ENCODE peak calls at places on chromosomes 3 and 15, in six cellular contexts. J is suprapubic skin, B is IMR-90, W is K562, P is fibroblast of pulmonary artery, L is mucosa of descending colon. X is an unnamed sample.

GRCh38 chr3:49158108-49158709 is 7.9 kb downstream of the CCDC71 start:
- DNase-seq in J (no peak), B (no peak), W (no peak), P (no peak), L (peak), X (peak)

GRCh38 chr15:52503788-52504496 is 24.7 kb downstream of the MYO5A start:
- DNase-seq in J (no peak), B (peak), W (no peak), P (peak), L (no peak), X (no peak)

GRCh38 chr3:134693804-134694203 is 43.0 kb upstream of the KY start:
- DNase-seq in J (no peak), B (no peak), W (no peak), P (no peak), L (no peak), X (no peak)

GRCh38 chr3:39267631-39268553 is 11.9 kb downstream of the CX3CR1 start:
- DNase-seq in J (no peak), B (no peak), W (no peak), P (no peak), L (no peak), X (no peak)

GRCh38 chr3:17039579-17039978 is 154.8 kb downstream of the PLCL2 start:
- DNase-seq in J (no peak), B (peak), W (no peak), P (peak), L (no peak), X (peak)

GRCh38 chr15:29031502-29032228 is 145.9 kb downstream of the APBA2 start:
- DNase-seq in J (no peak), B (no peak), W (no peak), P (no peak), L (no peak), X (no peak)

GRCh38 chr3:64223809-64224570 is 1.3 kb downstream of the PRICKLE2 start:
- DNase-seq in J (no peak), B (peak), W (no peak), P (peak), L (peak), X (peak)

GRCh38 chr15:95988574-95988887 is 342.0 kb upstream of the NR2F2 start:
- DNase-seq in J (no peak), B (peak), W (no peak), P (peak), L (no peak), X (peak)

GRCh38 chr3:10601131-10601856 is 95.9 kb upstream of the ATP2B2 start:
- DNase-seq in J (no peak), B (no peak), W (no peak), P (no peak), L (no peak), X (no peak)

GRCh38 chr3:148379763-148380162 is 317.9 kb upstream of the AGTR1 start:
- DNase-seq in J (no peak), B (peak), W (no peak), P (peak), L (peak), X (peak)

GRCh38 chr3:136249593-136250225 is 431 bp upstream of the PCCB start:
- DNase-seq in J (no peak), B (no peak), W (no peak), P (no peak), L (no peak), X (no peak)

GRCh38 chr3:113277414-113277813 is 66.1 kb downstream of the BOC start:
- DNase-seq in J (no peak), B (no peak), W (no peak), P (no peak), L (no peak), X (no peak)

GRCh38 chr3:169818330-169818729 is 5.6 kb upstream of the LRRC34 start:
- DNase-seq in J (no peak), B (peak), W (no peak), P (peak), L (no peak), X (peak)

GRCh38 chr15:49468440-49468839 is 45.4 kb downstream of the FGF7 start:
- DNase-seq in J (no peak), B (peak), W (no peak), P (no peak), L (no peak), X (peak)

GRCh38 chr3:127339943-127340861 is 52.4 kb upstream of the PRR20G start:
- DNase-seq in J (no peak), B (no peak), W (no peak), P (no peak), L (no peak), X (no peak)
- TF ChIP-seq CTCF in J (no peak), B (no peak), W (no peak), P (no peak), L (no peak), X (no peak)

GRCh38 chr3:185060655-185061054 is 92.2 kb downstream of the C3orf70 start:
- DNase-seq in J (no peak), B (no peak), W (no peak), P (no peak), L (no peak), X (no peak)

GRCh38 chr3:185052631-185053030 is 100.2 kb downstream of the C3orf70 start:
- DNase-seq in J (no peak), B (no peak), W (no peak), P (no peak), L (no peak), X (no peak)

GRCh38 chr3:185059766-185060165 is 93.1 kb downstream of the C3orf70 start:
- DNase-seq in J (no peak), B (no peak), W (no peak), P (no peak), L (no peak), X (no peak)

GRCh38 chr3:185057829-185058228 is 95.0 kb downstream of the C3orf70 start:
- DNase-seq in J (no peak), B (no peak), W (no peak), P (no peak), L (no peak), X (no peak)

GRCh38 chr3:185056908-185057307 is 96.0 kb downstream of the C3orf70 start:
- DNase-seq in J (no peak), B (no peak), W (no peak), P (no peak), L (no peak), X (no peak)
- H3K4me3 ChIP-seq in J (no peak), B (no peak), W (no peak), P (no peak), L (no peak), X (no peak)

DNA sequence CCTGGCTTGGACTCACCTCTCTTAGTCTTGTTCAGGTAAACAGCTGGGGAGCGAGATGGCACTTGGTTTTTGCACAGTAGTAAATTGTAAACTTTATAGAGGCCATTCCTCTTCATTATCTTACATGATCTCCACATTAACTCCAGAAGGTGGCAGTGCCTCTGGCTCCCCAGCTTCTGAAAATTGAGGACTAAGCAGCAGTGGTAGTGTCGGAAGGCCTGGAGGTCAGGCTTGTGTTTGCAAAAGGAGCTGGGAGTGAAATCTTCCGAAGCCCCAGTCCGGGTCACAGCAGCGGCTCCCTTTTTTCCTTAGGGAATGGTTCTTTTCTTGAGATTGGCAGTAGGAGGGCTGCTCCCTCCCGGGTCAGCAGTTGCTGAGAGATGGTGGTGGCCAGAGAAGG is 85.7 kb downstream of the FNDC3B start:
- DNase-seq in J (no peak), B (no peak), W (no peak), P (no peak), L (no peak), X (no peak)
- TF ChIP-seq CTCF in J (no peak), B (no peak), W (no peak), P (no peak), L (no peak), X (peak)

GRCh38 chr3:127137757-127138536 is 55.0 kb upstream of the PRR23E start:
- DNase-seq in J (peak), B (no peak), W (no peak), P (no peak), L (no peak), X (no peak)
- H3K4me3 ChIP-seq in J (no peak), B (no peak), W (no peak), P (no peak), L (no peak), X (no peak)

GRCh38 chr15:79595995-79596622 is 164.0 kb downstream of the MINAR1 start:
- DNase-seq in J (no peak), B (peak), W (peak), P (peak), L (peak), X (peak)
- TF ChIP-seq CTCF in J (peak), B (peak), W (peak), P (peak), L (peak), X (peak)

GRCh38 chr15:53739651-53740050 is 19.8 kb downstream of the WDR72 start:
- DNase-seq in J (no peak), B (no peak), W (no peak), P (no peak), L (no peak), X (no peak)

DNA sequence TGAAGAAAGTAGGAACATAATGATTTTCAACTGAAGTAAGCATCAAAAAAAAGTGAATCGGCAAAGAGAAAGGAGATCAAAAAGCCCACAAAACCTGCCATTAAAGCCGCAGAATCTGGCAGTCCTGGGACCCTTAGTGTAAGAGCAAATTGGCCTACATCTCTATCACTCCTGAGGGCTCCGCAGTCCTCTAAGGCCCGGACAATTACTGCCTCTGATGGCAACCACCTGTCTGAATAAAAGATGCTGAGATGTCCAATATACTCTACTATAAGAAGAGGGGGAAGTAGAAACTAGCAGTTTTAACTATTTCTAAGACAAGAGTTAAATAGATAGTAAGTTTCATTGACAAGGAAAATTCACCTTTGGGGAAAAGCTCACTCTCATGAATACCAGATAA is 20.3 kb downstream of the WDR72 start:
- DNase-seq in J (no peak), B (no peak), W (no peak), P (no peak), L (no peak), X (no peak)
- H3K4me3 ChIP-seq in J (no peak), B (no peak), W (no peak), P (no peak), L (no peak), X (no peak)

DNA sequence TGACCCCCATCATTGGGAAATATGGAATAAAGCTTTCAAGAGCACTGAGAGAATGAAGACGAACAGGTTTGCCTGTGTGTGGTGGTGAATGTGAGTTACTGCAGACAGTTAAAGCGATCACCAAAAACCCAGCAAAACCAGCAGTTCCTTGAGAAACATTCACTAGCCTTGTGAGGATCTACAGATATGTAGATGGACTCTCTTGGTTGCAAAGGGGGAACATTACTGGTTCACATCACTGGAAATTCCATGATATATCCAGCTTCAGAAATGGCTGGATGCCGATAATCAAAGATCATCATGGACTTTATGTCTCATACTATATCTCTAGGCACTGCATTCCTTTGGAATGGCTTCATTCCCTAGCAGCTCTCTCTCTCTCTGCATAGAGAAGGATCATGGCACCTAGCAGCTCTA is 10.2 kb upstream of the HERC1 start:
- DNase-seq in J (no peak), B (peak), W (no peak), P (peak), L (no peak), X (peak)
- TF ChIP-seq CTCF in J (no peak), B (no peak), W (no peak), P (no peak), L (no peak), X (no peak)

DNA sequence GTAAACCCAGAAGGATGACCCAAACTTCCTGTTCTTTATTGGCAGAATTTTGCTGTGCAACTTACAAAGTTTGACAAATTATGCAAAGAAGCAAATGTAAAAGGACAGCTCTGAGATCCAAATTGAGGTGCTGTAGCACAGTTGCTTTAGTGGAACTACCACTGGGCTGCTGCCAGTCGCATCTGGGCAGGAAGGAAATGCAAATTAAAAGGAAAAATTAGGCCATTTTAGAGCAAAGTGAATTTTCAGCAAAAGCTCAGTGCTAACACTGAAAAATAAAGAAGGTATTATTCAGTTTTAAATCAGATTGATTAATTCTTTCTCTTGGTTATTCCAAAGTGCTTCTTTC is 104.5 kb downstream of the ZMAT3 start:
- DNase-seq in J (no peak), B (no peak), W (no peak), P (no peak), L (no peak), X (no peak)
- H3K4me3 ChIP-seq in J (no peak), B (no peak), W (no peak), P (no peak), L (no peak), X (no peak)

GRCh38 chr15:62619526-62619925 is 423.0 kb upstream of the TPM1 start:
- DNase-seq in J (no peak), B (no peak), W (no peak), P (no peak), L (no peak), X (no peak)

GRCh38 chr15:62619105-62619504 is 423.4 kb upstream of the TPM1 start:
- DNase-seq in J (no peak), B (peak), W (no peak), P (no peak), L (no peak), X (no peak)

GRCh38 chr15:62617741-62618140 is 424.8 kb upstream of the TPM1 start:
- DNase-seq in J (no peak), B (no peak), W (no peak), P (no peak), L (no peak), X (no peak)

GRCh38 chr15:62616746-62617145 is 425.8 kb upstream of the TPM1 start:
- DNase-seq in J (no peak), B (no peak), W (no peak), P (no peak), L (no peak), X (no peak)

DNA sequence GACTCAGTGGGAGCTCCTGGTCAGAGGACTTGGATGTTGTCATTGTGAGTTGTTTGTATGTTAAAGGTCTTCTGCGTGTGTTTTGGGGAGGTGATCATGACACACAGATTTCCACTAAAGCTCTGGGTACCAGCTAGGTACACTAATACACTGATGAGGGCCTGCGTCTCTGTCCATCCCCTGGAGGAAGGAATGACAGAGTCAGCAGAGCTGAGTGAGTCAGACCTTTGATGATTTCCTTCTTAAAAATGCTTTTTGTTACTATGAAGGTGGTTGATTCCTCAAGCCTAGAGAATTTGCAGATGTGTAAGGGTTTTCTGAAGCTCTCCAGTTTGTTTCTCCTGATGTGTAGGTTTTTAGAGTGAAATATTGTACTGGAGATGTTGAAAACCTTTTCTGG is 424.1 kb upstream of the TPM1 start:
- DNase-seq in J (no peak), B (peak), W (no peak), P (peak), L (no peak), X (peak)
- TF ChIP-seq CTCF in J (no peak), B (peak), W (no peak), P (peak), L (no peak), X (peak)